ENCODE peak calls at places on chromosome 10, in ten cellular contexts. X is tibial nerve; C is IMR-90; H is heart right ventricle; V is CD8-positive, alpha-beta memory T cell; L is aorta; F is NT2/D1; N is upper lobe of right lung; Y is HCT116; S is stomach. R is an unnamed sample.
A peak's percentile ranks its signal among the peaks of the same experiment; 100 is the strongest.

GRCh38 chr10:100186813-100187212 is 984 bp upstream of the ERLIN1 start:
- DNase-seq in H (no peak), L (no peak), S (no peak), C (no peak), Y (peak; percentile 16), F (no peak), V (no peak), N (peak; percentile 61), X (no peak), R (no peak)

GRCh38 chr10:47013469-47014169 is 102.4 kb downstream of the PTPN20 start:
- DNase-seq in L (peak; percentile 66), S (no peak), H (no peak), X (no peak), Y (no peak), F (no peak), N (peak; percentile 50), C (no peak), V (no peak), R (no peak)

GRCh38 chr10:26486985-26487850 is 49.1 kb downstream of the APBB1IP start:
- DNase-seq in S (no peak), F (no peak), Y (peak; percentile 55), X (no peak), V (peak; percentile 61), C (peak; percentile 37), L (peak; percentile 57), H (no peak), N (no peak), R (peak; percentile 89)

GRCh38 chr10:32332299-32332750 is 14.6 kb downstream of the EPC1 start:
- DNase-seq in F (no peak), V (peak; percentile 78), S (no peak), C (peak; percentile 25), H (no peak), L (no peak), N (no peak), Y (no peak), X (no peak), R (peak; percentile 67)

GRCh38 chr10:126049741-126050140 is 153.4 kb downstream of the FANK1 start:
- DNase-seq in L (peak; percentile 78), F (no peak), N (peak; percentile 78), S (no peak), X (no peak), Y (no peak), V (no peak), C (peak; percentile 86), H (peak; percentile 37), R (no peak)

GRCh38 chr10:59900044-59900727 is 6.2 kb downstream of the CCDC6 start:
- DNase-seq in N (no peak), C (no peak), L (no peak), S (no peak), F (no peak), X (no peak), V (no peak), H (no peak), Y (no peak), R (no peak)

GRCh38 chr10:91137011-91137643 is 83.3 kb upstream of the PCGF5 start:
- DNase-seq in N (no peak), H (no peak), S (no peak), V (no peak), Y (no peak), F (no peak), X (no peak), C (no peak), L (no peak), R (no peak)

GRCh38 chr10:131706476-131706875 is 194.3 kb upstream of the PPP2R2D start:
- DNase-seq in X (no peak), N (no peak), F (no peak), C (no peak), H (no peak), V (no peak), S (no peak), L (no peak), Y (no peak), R (no peak)

GRCh38 chr10:119025336-119025735 is 4.2 kb upstream of the NANOS1 start:
- DNase-seq in X (no peak), N (peak; percentile 94), V (no peak), Y (no peak), C (peak; percentile 64), S (peak; percentile 89), H (peak; percentile 87), F (no peak), L (peak; percentile 91), R (no peak)

GRCh38 chr10:127776816-127777215 is 39.8 kb downstream of the FOXI2 start:
- DNase-seq in Y (no peak), C (no peak), V (no peak), H (no peak), N (no peak), F (no peak), X (no peak), L (no peak), S (no peak), R (no peak)

GRCh38 chr10:93465806-93466675 is 16.1 kb downstream of the MYOF start:
- DNase-seq in F (no peak), L (peak; percentile 95), V (no peak), H (peak; percentile 74), S (peak; percentile 89), C (peak; percentile 90), X (peak; percentile 64), Y (peak; percentile 90), N (peak; percentile 88), R (no peak)

GRCh38 chr10:52030051-52030867 is 283.8 kb upstream of the DKK1 start:
- DNase-seq in H (no peak), V (no peak), X (no peak), Y (no peak), F (no peak), C (peak; percentile 78), S (no peak), L (no peak), N (no peak), R (no peak)

GRCh38 chr10:45407542-45407941 is 33.5 kb downstream of the ALOX5 start:
- DNase-seq in Y (no peak), V (no peak), S (no peak), N (no peak), L (no peak), H (no peak), C (no peak), F (no peak), X (no peak), R (no peak)

GRCh38 chr10:118356628-118357027 is 14.5 kb upstream of the FAM204A start:
- DNase-seq in F (no peak), Y (no peak), H (no peak), N (no peak), V (no peak), L (no peak), X (no peak), S (no peak), C (no peak), R (no peak)

GRCh38 chr10:132392184-132392800 is 4.7 kb upstream of the PWWP2B start:
- DNase-seq in V (no peak), C (no peak), S (no peak), L (no peak), F (no peak), Y (no peak), X (no peak), N (no peak), H (no peak), R (no peak)

GRCh38 chr10:103666751-103667150 is 173.2 kb downstream of the NEURL1 start:
- DNase-seq in Y (no peak), C (no peak), S (no peak), X (no peak), V (no peak), F (no peak), L (no peak), H (no peak), N (no peak), R (no peak)
- H3K4me3 ChIP-seq in Y (no peak overlapping the region), C (no peak overlapping the region), S (no peak overlapping the region), X (no peak overlapping the region), V (no peak overlapping the region), F (no peak overlapping the region), L (no peak overlapping the region), H (no peak overlapping the region), N (no peak overlapping the region), R (no peak overlapping the region)

DNA sequence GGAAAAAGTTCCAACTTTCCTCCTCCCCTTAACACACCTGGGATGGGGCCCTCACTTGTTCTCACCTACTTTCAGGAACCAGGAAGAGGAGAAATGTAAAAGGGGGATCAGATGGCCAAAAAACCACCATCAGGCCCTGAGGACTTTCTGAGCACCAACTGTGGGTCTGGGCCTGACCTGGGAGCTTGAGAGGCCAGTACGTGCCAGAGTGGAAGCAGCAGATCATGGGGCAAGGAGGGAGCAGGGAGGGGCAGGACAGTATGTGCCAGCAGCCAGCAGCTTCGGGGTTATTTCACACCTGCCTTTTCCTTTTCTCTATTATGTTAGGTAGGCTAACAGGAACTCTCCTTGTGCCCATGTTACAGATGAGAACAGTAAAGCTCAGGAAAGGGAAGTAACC is 118.8 kb upstream of the UNC5B start:
- DNase-seq in C (no peak), F (no peak), Y (no peak), H (no peak), L (no peak), X (no peak), N (no peak), S (peak; percentile 7), V (no peak), R (no peak)
- H3K36me3 ChIP-seq in C (no peaks in the 10 kb centered on the region), F (no peaks in the 10 kb centered on the region), Y (no peaks in the 10 kb centered on the region), H (no peaks in the 10 kb centered on the region), L (no peaks in the 10 kb centered on the region), X (no peaks in the 10 kb centered on the region), N (no peaks in the 10 kb centered on the region), S (no peaks in the 10 kb centered on the region), V (no peaks in the 10 kb centered on the region), R (no peaks in the 10 kb centered on the region)

GRCh38 chr10:86820509-86820908 is 64.1 kb downstream of the BMPR1A start:
- DNase-seq in N (no peak), X (no peak), V (no peak), Y (no peak), H (no peak), S (no peak), L (no peak), F (no peak), C (no peak), R (no peak)

GRCh38 chr10:86824151-86824550 is 67.7 kb downstream of the BMPR1A start:
- DNase-seq in V (no peak), F (no peak), N (no peak), Y (no peak), C (no peak), H (no peak), L (no peak), S (no peak), X (no peak), R (no peak)

GRCh38 chr10:86823565-86823964 is 67.1 kb downstream of the BMPR1A start:
- DNase-seq in Y (no peak), L (no peak), N (no peak), F (no peak), V (no peak), C (no peak), S (no peak), X (no peak), H (no peak), R (no peak)

GRCh38 chr10:86819567-86819966 is 63.1 kb downstream of the BMPR1A start:
- DNase-seq in X (no peak), F (no peak), N (no peak), Y (no peak), V (no peak), C (peak; percentile 61), H (no peak), S (no peak), L (no peak), R (no peak)

GRCh38 chr10:86821600-86821999 is 65.2 kb downstream of the BMPR1A start:
- DNase-seq in H (no peak), S (no peak), V (no peak), F (no peak), L (no peak), X (no peak), N (no peak), C (peak; percentile 83), Y (no peak), R (no peak)
- H3K4me3 ChIP-seq in H (no peak overlapping the region), S (no peak overlapping the region), V (no peak overlapping the region), F (no peak overlapping the region), L (no peak overlapping the region), X (no peak overlapping the region), N (no peak overlapping the region), C (no peak overlapping the region), Y (no peak overlapping the region), R (no peak overlapping the region)

GRCh38 chr10:121485443-121486139 is 112.7 kb downstream of the FGFR2 start:
- DNase-seq in C (no peak), F (no peak), V (no peak), H (no peak), N (no peak), X (no peak), Y (no peak), L (no peak), S (no peak), R (no peak)
- H3K36me3 ChIP-seq in C (no peaks in the 10 kb centered on the region), F (peaks cover 53% of the 10 kb centered on the region), V (no peaks in the 10 kb centered on the region), H (no peaks in the 10 kb centered on the region), N (peaks cover 5% of the 10 kb centered on the region), X (no peaks in the 10 kb centered on the region), Y (no peaks in the 10 kb centered on the region), L (no peaks in the 10 kb centered on the region), S (peaks cover 17% of the 10 kb centered on the region), R (no peaks in the 10 kb centered on the region)

R was measured in CD4-positive, CD25-positive, alpha-beta regulatory T cell.